ENCODE peak calls at places on chromosomes 2 and 18, in seven cellular contexts. G, Z, W, R, K, E and J are unnamed samples.

GRCh38 chr2:42756956-42757513 is 6.9 kb downstream of the OXER1 start:
- DNase-seq in G (no peak), Z (no peak), W (no peak), R (no peak), K (no peak), E (no peak), J (no peak)

GRCh38 chr18:75478996-75479870 is 51.7 kb upstream of the SMIM21 start:
- DNase-seq in G (no peak), Z (no peak), W (no peak), R (peak; percentile 65), K (peak; percentile 22), E (no peak), J (no peak)

GRCh38 chr2:65279756-65280155 is 52.1 kb downstream of the ACTR2 start:
- DNase-seq in G (no peak), Z (no peak), W (no peak), R (no peak), K (no peak), E (no peak), J (no peak)

GRCh38 chr2:71452565-71452964 is 796 bp upstream of the DYSF start:
- DNase-seq in G (no peak), Z (no peak), W (no peak), R (peak; percentile 77), K (peak; percentile 86), E (no peak), J (no peak)

GRCh38 chr18:25019086-25019860 is 332.7 kb downstream of the ZNF521 start:
- DNase-seq in G (no peak), Z (no peak), W (no peak), R (no peak), K (no peak), E (no peak), J (no peak)

GRCh38 chr2:241153616-241154015 is 3.3 kb downstream of the PPP1R7 start:
- DNase-seq in G (no peak), Z (no peak), W (no peak), R (peak; percentile 45), K (no peak), E (no peak), J (no peak)

GRCh38 chr2:37469126-37469525 is 124.7 kb downstream of the QPCT start:
- DNase-seq in G (no peak), Z (no peak), W (no peak), R (no peak), K (no peak), E (no peak), J (no peak)

GRCh38 chr2:222025891-222026271 is 272.9 kb downstream of the PAX3 start:
- DNase-seq in G (no peak), Z (no peak), W (no peak), R (no peak), K (no peak), E (no peak), J (no peak)

GRCh38 chr18:22921762-22922161 is 11.4 kb upstream of the RBBP8 start:
- DNase-seq in G (no peak), Z (no peak), W (no peak), R (no peak), K (no peak), E (no peak), J (no peak)

GRCh38 chr2:10408649-10409579 is 39.2 kb downstream of the ODC1 start:
- DNase-seq in G (peak; percentile 18), Z (peak; percentile 76), W (no peak), R (peak; percentile 67), K (peak; percentile 87), E (peak; percentile 72), J (peak; percentile 80)

GRCh38 chr2:30662268-30663131 is 144.7 kb downstream of the CAPN13 start:
- DNase-seq in G (no peak), Z (no peak), W (no peak), R (peak; percentile 60), K (no peak), E (no peak), J (no peak)

GRCh38 chr2:8191427-8191826 is 490.4 kb upstream of the ID2 start:
- DNase-seq in G (no peak), Z (no peak), W (no peak), R (no peak), K (no peak), E (no peak), J (no peak)

GRCh38 chr2:20525041-20526035 is 78.5 kb downstream of the RHOB start:
- DNase-seq in G (no peak), Z (no peak), W (no peak), R (peak; percentile 58), K (peak; percentile 20), E (no peak), J (no peak)

GRCh38 chr2:220143336-220143735 is 515.9 kb downstream of the SLC4A3 start:
- DNase-seq in G (no peak), Z (no peak), W (no peak), R (peak; percentile 81), K (peak; percentile 60), E (no peak), J (no peak)

GRCh38 chr2:196954001-196954400 is 27.5 kb upstream of the PGAP1 start:
- DNase-seq in G (no peak), Z (no peak), W (no peak), R (no peak), K (no peak), E (no peak), J (no peak)

GRCh38 chr2:28413152-28413895 is 20.7 kb downstream of the FOSL2 start:
- DNase-seq in G (no peak), Z (no peak), W (no peak), R (no peak), K (no peak), E (no peak), J (no peak)

GRCh38 chr2:204726831-204727230 is 181.6 kb downstream of the PARD3B start:
- DNase-seq in G (no peak), Z (no peak), W (no peak), R (peak; percentile 14), K (no peak), E (no peak), J (no peak)

GRCh38 chr2:216632952-216633615 is at the start of gene IGFBP2:
- DNase-seq in G (no peak), Z (peak; percentile 16), W (no peak), R (peak; percentile 80), K (no peak), E (no peak), J (peak; percentile 37)

GRCh38 chr2:159960413-159960812 is 102.0 kb downstream of the PLA2R1 start:
- DNase-seq in G (no peak), Z (no peak), W (no peak), R (peak; percentile 94), K (peak; percentile 60), E (no peak), J (no peak)

GRCh38 chr2:221385716-221386115 is 186.4 kb downstream of the EPHA4 start:
- DNase-seq in G (no peak), Z (no peak), W (no peak), R (no peak), K (no peak), E (no peak), J (no peak)

GRCh38 chr2:54609241-54609640 is 114.2 kb upstream of the EML6 start:
- DNase-seq in G (no peak), Z (no peak), W (no peak), R (no peak), K (no peak), E (no peak), J (no peak)

GRCh38 chr18:500556-501405 is at the start of gene COLEC12:
- DNase-seq in G (no peak), Z (no peak), W (no peak), R (no peak), K (no peak), E (no peak), J (no peak)

GRCh38 chr2:69483024-69483423 is 45.8 kb upstream of the NFU1 start:
- DNase-seq in G (no peak), Z (no peak), W (no peak), R (no peak), K (no peak), E (no peak), J (no peak)

GRCh38 chr2:82027901-82028570 is 1723.5 kb upstream of the LRRTM1 start:
- DNase-seq in G (no peak), Z (no peak), W (no peak), R (no peak), K (no peak), E (no peak), J (no peak)

GRCh38 chr2:61419129-61419528 is 51.8 kb downstream of the USP34 start:
- DNase-seq in G (no peak), Z (no peak), W (no peak), R (peak; percentile 42), K (no peak), E (no peak), J (peak; percentile 8)

GRCh38 chr2:128313076-128313836 is 5.4 kb downstream of the HS6ST1 start:
- DNase-seq in G (no peak), Z (no peak), W (peak; percentile 33), R (peak; percentile 21), K (peak; percentile 45), E (no peak), J (no peak)

GRCh38 chr2:241376808-241377207 is 20.7 kb downstream of the FARP2 start:
- DNase-seq in G (no peak), Z (no peak), W (no peak), R (no peak), K (no peak), E (no peak), J (no peak)

GRCh38 chr2:220460257-220460985 is 833.0 kb downstream of the SLC4A3 start:
- DNase-seq in G (no peak), Z (no peak), W (no peak), R (peak; percentile 16), K (peak; percentile 4), E (no peak), J (no peak)

GRCh38 chr2:119136093-119136492 is 22.5 kb downstream of the C1QL2 start:
- DNase-seq in G (no peak), Z (no peak), W (no peak), R (no peak), K (no peak), E (no peak), J (no peak)

GRCh38 chr18:23857756-23858155 is 156.8 kb upstream of the TTC39C start:
- DNase-seq in G (no peak), Z (no peak), W (no peak), R (peak; percentile 79), K (no peak), E (no peak), J (no peak)

GRCh38 chr2:177753682-177754475 is 318.7 kb downstream of the PDE11A start:
- DNase-seq in G (peak; percentile 44), Z (no peak), W (no peak), R (peak; percentile 91), K (peak; percentile 27), E (no peak), J (no peak)

GRCh38 chr2:19029655-19030054 is 328.8 kb downstream of the OSR1 start:
- DNase-seq in G (no peak), Z (no peak), W (no peak), R (no peak), K (no peak), E (no peak), J (no peak)